ENCODE peak calls at places on chromosomes 11 and 22, in seven cellular contexts. J, X, F, E, R, W and N are unnamed samples.
A peak's percentile ranks its signal among the peaks of the same experiment; 100 is the strongest.

GRCh38 chr11:61493832-61494231 is 14.7 kb upstream of the LRRC10B start:
- DNase-seq in R (no peak), E (no peak), F (no peak), W (no peak), J (no peak), X (no peak), N (no peak)

GRCh38 chr11:8748317-8748716 is 65.7 kb downstream of the RPL27A start:
- DNase-seq in R (no peak), X (no peak), W (no peak), J (no peak), F (no peak), E (no peak), N (no peak)

GRCh38 chr22:50461536-50461935 is 13.3 kb downstream of the SBF1 start:
- DNase-seq in F (no peak), X (no peak), E (no peak), W (no peak), R (no peak), J (no peak), N (no peak)

GRCh38 chr22:39215430-39216142 is 29.2 kb downstream of the PDGFB start:
- DNase-seq in J (no peak), E (no peak), F (peak; percentile 45), R (no peak), X (no peak), W (peak; percentile 35), N (no peak)

GRCh38 chr11:116553482-116553881 is 219.3 kb downstream of the BUD13 start:
- DNase-seq in R (no peak), E (no peak), J (no peak), F (peak; percentile 23), W (no peak), X (no peak), N (no peak)

GRCh38 chr11:129317564-129317963 is 58.1 kb upstream of the BARX2 start:
- DNase-seq in E (no peak), R (no peak), F (no peak), J (no peak), X (no peak), W (no peak), N (no peak)

GRCh38 chr11:113387605-113388211 is at the start of gene ANKK1:
- DNase-seq in E (peak; percentile 41), F (peak; percentile 74), X (no peak), W (peak; percentile 31), J (no peak), R (no peak), N (no peak)

GRCh38 chr11:94639901-94640721 is 72.9 kb downstream of the PIWIL4 start:
- DNase-seq in E (no peak), W (peak; percentile 53), F (no peak), J (no peak), X (no peak), R (no peak), N (no peak)

GRCh38 chr11:12158926-12159325 is 48.5 kb downstream of the MICAL2 start:
- DNase-seq in F (no peak), R (no peak), E (no peak), W (no peak), J (no peak), X (no peak), N (no peak)

GRCh38 chr11:124194696-124195418 is 11.7 kb downstream of the OR10D3 start:
- DNase-seq in J (peak; percentile 66), X (peak; percentile 7), W (peak; percentile 57), E (no peak), F (peak; percentile 72), R (peak; percentile 89), N (no peak)

GRCh38 chr11:33723238-33723881 is 12.9 kb downstream of the CD59 start:
- DNase-seq in R (peak; percentile 81), W (peak; percentile 72), X (peak; percentile 92), E (no peak), F (no peak), J (peak; percentile 92), N (no peak)

GRCh38 chr11:67492801-67493547 is 10.1 kb downstream of the AIP start:
- DNase-seq in R (peak; percentile 43), E (no peak), W (no peak), X (no peak), J (no peak), F (no peak), N (no peak)

GRCh38 chr11:91986218-91986617 is 238.4 kb upstream of the FAT3 start:
- DNase-seq in R (no peak), X (no peak), J (no peak), F (peak; percentile 26), E (no peak), W (no peak), N (no peak)

GRCh38 chr11:91984033-91984568 is 240.5 kb upstream of the FAT3 start:
- DNase-seq in F (no peak), W (no peak), J (no peak), E (no peak), R (no peak), X (peak; percentile 38), N (no peak)

GRCh38 chr11:91979775-91980174 is 244.8 kb upstream of the FAT3 start:
- DNase-seq in J (no peak), W (no peak), R (no peak), E (no peak), F (no peak), X (no peak), N (no peak)

GRCh38 chr11:91978747-91979146 is 245.9 kb upstream of the FAT3 start:
- DNase-seq in R (no peak), F (no peak), E (no peak), X (peak; percentile 64), W (no peak), J (peak; percentile 23), N (no peak)

DNA sequence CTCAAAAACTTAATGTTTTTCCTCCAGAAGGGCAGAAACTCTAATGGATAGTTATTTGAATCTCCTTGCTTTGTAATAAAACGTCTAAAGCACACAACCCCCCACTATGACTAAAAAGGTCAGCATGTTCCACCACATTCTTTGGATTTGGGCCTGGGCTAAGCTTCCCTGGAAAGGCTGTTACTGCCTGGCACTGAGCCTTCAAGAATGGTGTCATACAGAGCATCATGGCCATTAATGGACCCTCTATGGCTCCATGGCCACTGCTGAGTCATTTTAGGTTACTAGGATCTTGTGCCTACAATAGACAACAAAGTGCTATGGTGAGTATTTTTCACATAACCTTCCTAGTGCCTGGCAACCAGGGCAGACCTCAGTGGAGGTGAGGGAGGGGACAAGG is 242.6 kb upstream of the FAT3 start:
- DNase-seq in X (peak; percentile 98), W (no peak), J (peak; percentile 95), F (no peak), E (no peak), R (peak; percentile 23), N (no peak)
- H3K9me3 ChIP-seq in X (no peaks in the 10 kb centered on the region), W (no peaks in the 10 kb centered on the region), J (no peaks in the 10 kb centered on the region), F (no peaks in the 10 kb centered on the region), E (no peaks in the 10 kb centered on the region), R (no peaks in the 10 kb centered on the region), N (no peaks in the 10 kb centered on the region)

GRCh38 chr22:49366437-49366836 is 461.2 kb downstream of the BRD1 start:
- DNase-seq in F (no peak), X (no peak), E (no peak), J (no peak), W (no peak), R (no peak), N (no peak)
- TF ChIP-seq EZH2 in F (no peak), X (no peak), E (no peak), J (no peak), W (no peak), R (no peak), N (no peak)

GRCh38 chr11:125552927-125553326 is 16.4 kb upstream of the EI24 start:
- DNase-seq in R (no peak), F (no peak), X (no peak), E (no peak), W (no peak), J (no peak), N (no peak)

GRCh38 chr11:125550780-125551179 is 18.5 kb upstream of the EI24 start:
- DNase-seq in J (no peak), F (no peak), E (no peak), X (no peak), R (no peak), W (no peak), N (no peak)

GRCh38 chr11:125553357-125553756 is 15.9 kb upstream of the EI24 start:
- DNase-seq in W (no peak), R (no peak), X (no peak), E (no peak), F (no peak), J (no peak), N (no peak)

GRCh38 chr11:125554038-125554437 is 15.2 kb upstream of the EI24 start:
- DNase-seq in X (no peak), J (no peak), E (no peak), W (peak; percentile 13), F (no peak), R (no peak), N (no peak)

DNA sequence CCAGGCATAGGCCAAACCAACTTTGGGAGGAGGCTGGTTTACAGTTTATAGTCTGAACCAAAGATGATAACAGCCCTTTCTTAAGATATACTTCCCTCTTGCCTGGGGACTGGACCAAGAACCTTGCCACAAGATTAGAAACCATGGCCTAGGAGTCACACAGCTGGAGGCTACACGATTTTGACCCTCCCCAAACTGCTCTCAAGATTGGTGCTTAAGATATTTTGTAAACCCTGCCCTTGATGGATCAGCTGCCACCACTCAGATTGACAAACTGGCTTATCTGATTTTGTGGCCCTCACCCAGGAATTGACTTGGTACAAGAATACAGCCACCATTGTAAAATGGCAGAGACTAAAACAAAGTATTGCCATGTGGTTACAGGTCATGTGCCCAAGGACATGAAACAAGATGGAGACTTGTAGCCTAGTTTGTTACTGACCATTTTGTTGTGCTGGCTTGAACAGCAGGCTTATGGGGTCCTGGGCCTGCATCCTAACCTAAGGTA is 17.4 kb upstream of the EI24 start:
- DNase-seq in R (no peak), W (no peak), F (no peak), X (no peak), E (no peak), J (no peak), N (no peak)
- H3K4me3 ChIP-seq in R (no peak overlapping the region), W (no peak overlapping the region), F (no peak overlapping the region), X (no peak overlapping the region), E (no peak overlapping the region), J (no peak overlapping the region), N (no peak overlapping the region)

GRCh38 chr22:47370448-47371262 is 608.2 kb downstream of the TBC1D22A start:
- DNase-seq in X (no peak), F (no peak), J (no peak), R (no peak), W (no peak), E (no peak), N (no peak)
- H3K9me3 ChIP-seq in X (no peaks in the 10 kb centered on the region), F (no peaks in the 10 kb centered on the region), J (no peaks in the 10 kb centered on the region), R (no peaks in the 10 kb centered on the region), W (no peaks in the 10 kb centered on the region), E (peaks cover 98% of the 10 kb centered on the region), N (no peaks in the 10 kb centered on the region)

GRCh38 chr22:20438066-20438677 is 547 bp upstream of the SCARF2 start:
- DNase-seq in F (peak; percentile 57), E (no peak), X (peak; percentile 43), J (peak; percentile 58), R (no peak), W (no peak), N (no peak)
- TF ChIP-seq EZH2 in F (no peak), E (no peak), X (no peak), J (no peak), R (no peak), W (no peak), N (no peak)

GRCh38 chr11:78820722-78821121 is 246.1 kb upstream of the NARS2 start:
- DNase-seq in E (no peak), R (no peak), X (no peak), J (no peak), F (no peak), W (no peak), N (no peak)
- H3K4me3 ChIP-seq in E (no peak overlapping the region), R (no peak overlapping the region), X (no peak overlapping the region), J (no peak overlapping the region), F (no peak overlapping the region), W (no peak overlapping the region), N (no peak overlapping the region)

GRCh38 chr11:131354251-131354701 is 16.1 kb upstream of the NTM start:
- DNase-seq in J (no peak), F (no peak), X (peak; percentile 16), W (no peak), E (no peak), R (no peak), N (no peak)
- H3K9me3 ChIP-seq in J (no peaks in the 10 kb centered on the region), F (no peaks in the 10 kb centered on the region), X (no peaks in the 10 kb centered on the region), W (peaks cover under 1% of the 10 kb centered on the region), E (no peaks in the 10 kb centered on the region), R (no peaks in the 10 kb centered on the region), N (no peaks in the 10 kb centered on the region)